ENCODE peak calls at places on chromosomes 1 and 21, in five cellular contexts. Y, D, T, E and L are unnamed samples.

GRCh38 chr1:231460614-231461013 is 38.5 kb upstream of the EGLN1 start:
- DNase-seq in Y (peak), D (no peak), T (no peak), E (no peak), L (no peak)

GRCh38 chr1:178723541-178723940 is 1.5 kb upstream of the RALGPS2 start:
- DNase-seq in Y (no peak), D (no peak), T (no peak), E (no peak), L (no peak)

GRCh38 chr1:184590163-184590750 is 164.4 kb downstream of the EDEM3 start:
- DNase-seq in Y (no peak), D (no peak), T (no peak), E (no peak), L (peak)

GRCh38 chr1:202164271-202165037 is 4.1 kb upstream of the PTPN7 start:
- DNase-seq in Y (peak), D (no peak), T (no peak), E (no peak), L (no peak)

GRCh38 chr1:66546045-66546810 is 12.3 kb downstream of the SGIP1 start:
- DNase-seq in Y (no peak), D (no peak), T (no peak), E (no peak), L (no peak)

GRCh38 chr1:154419620-154420020 is 14.5 kb downstream of the IL6R start:
- DNase-seq in Y (no peak), D (no peak), T (peak), E (no peak), L (peak)

GRCh38 chr1:228911225-228911624 is 175.9 kb downstream of the RHOU start:
- DNase-seq in Y (no peak), D (no peak), T (no peak), E (peak), L (no peak)

GRCh38 chr1:235244969-235245592 is 82.9 kb downstream of the ARID4B start:
- DNase-seq in Y (no peak), D (no peak), T (no peak), E (no peak), L (no peak)

GRCh38 chr1:226990133-226990716 is 50.1 kb downstream of the COQ8A start:
- DNase-seq in Y (peak), D (no peak), T (no peak), E (no peak), L (no peak)

GRCh38 chr1:248841702-248842395 is 3.8 kb downstream of the ZNF672 start:
- DNase-seq in Y (peak), D (peak), T (no peak), E (peak), L (no peak)

GRCh38 chr1:235583511-235584001 is 66.0 kb downstream of the GNG4 start:
- DNase-seq in Y (no peak), D (no peak), T (no peak), E (no peak), L (peak)

GRCh38 chr1:29621826-29622435 is 385.6 kb downstream of the PTPRU start:
- DNase-seq in Y (no peak), D (no peak), T (no peak), E (no peak), L (peak)

GRCh38 chr1:187313115-187313514 is 484.4 kb downstream of the PLA2G4A start:
- DNase-seq in Y (no peak), D (no peak), T (no peak), E (no peak), L (no peak)

GRCh38 chr1:68104155-68104554 is 53.7 kb upstream of the DIRAS3 start:
- DNase-seq in Y (no peak), D (peak), T (no peak), E (no peak), L (no peak)

GRCh38 chr1:43468403-43468802 is 14.7 kb upstream of the HYI start:
- DNase-seq in Y (no peak), D (no peak), T (no peak), E (no peak), L (no peak)

GRCh38 chr1:48807599-48808260 is 31.0 kb upstream of the BEND5 start:
- DNase-seq in Y (no peak), D (no peak), T (no peak), E (no peak), L (no peak)

GRCh38 chr1:99580451-99580850 is 65.5 kb upstream of the PALMD start:
- DNase-seq in Y (no peak), D (no peak), T (no peak), E (no peak), L (peak)

GRCh38 chr1:201164645-201165044 is 10.4 kb upstream of the TMEM9 start:
- DNase-seq in Y (no peak), D (no peak), T (no peak), E (no peak), L (no peak)

GRCh38 chr1:153474349-153474748 is 13.9 kb upstream of the S100A7 start:
- DNase-seq in Y (no peak), D (no peak), T (no peak), E (no peak), L (no peak)

GRCh38 chr1:76237201-76237600 is 162.7 kb downstream of the ST6GALNAC3 start:
- DNase-seq in Y (no peak), D (no peak), T (no peak), E (no peak), L (no peak)

GRCh38 chr1:56448937-56449336 is 130.4 kb downstream of the PLPP3 start:
- DNase-seq in Y (no peak), D (no peak), T (no peak), E (no peak), L (no peak)

GRCh38 chr21:26554365-26554764 is 18.7 kb downstream of the CYYR1 start:
- DNase-seq in Y (no peak), D (no peak), T (no peak), E (peak), L (no peak)

GRCh38 chr1:53328009-53328489 is at the start of gene LRP8:
- DNase-seq in Y (peak), D (peak), T (peak), E (peak), L (no peak)

GRCh38 chr1:112906155-112906698 is 49.8 kb downstream of the SLC16A1 start:
- DNase-seq in Y (no peak), D (no peak), T (no peak), E (no peak), L (no peak)

GRCh38 chr1:1922782-1923680 is 4.0 kb upstream of the TMEM52 start:
- DNase-seq in Y (no peak), D (no peak), T (no peak), E (no peak), L (no peak)

GRCh38 chr1:42942444-42942843 is 16.2 kb downstream of the SLC2A1 start:
- DNase-seq in Y (no peak), D (no peak), T (no peak), E (no peak), L (no peak)

GRCh38 chr21:33189845-33190244 is 39.9 kb upstream of the IFNAR2 start:
- DNase-seq in Y (no peak), D (no peak), T (no peak), E (no peak), L (no peak)

GRCh38 chr1:18410407-18410806 is 70.3 kb upstream of the KLHDC7A start:
- DNase-seq in Y (no peak), D (no peak), T (no peak), E (no peak), L (no peak)